ENCODE peak calls at places on chromosomes 6 and 20, in four cellular contexts. N, O, J and M are unnamed samples.

GRCh38 chr6:11414564-11414963 is 123.0 kb upstream of the TMEM170B start:
- DNase-seq in N (peak), O (no peak), J (no peak), M (no peak)

GRCh38 chr20:44109951-44110361 is 77.0 kb downstream of the JPH2 start:
- DNase-seq in N (no peak), O (peak), J (no peak), M (no peak)

GRCh38 chr6:147205690-147206600 is 1.7 kb downstream of the STXBP5 start:
- DNase-seq in N (no peak), O (no peak), J (peak), M (no peak)

GRCh38 chr20:31842471-31843157 is 2.8 kb downstream of the FOXS1 start:
- DNase-seq in N (no peak), O (peak), J (peak), M (no peak)

GRCh38 chr6:125793280-125793679 is 2.5 kb downstream of the NCOA7 start:
- DNase-seq in N (no peak), O (no peak), J (peak), M (no peak)

GRCh38 chr6:6972456-6972855 is 135.3 kb upstream of the RREB1 start:
- DNase-seq in N (no peak), O (no peak), J (no peak), M (no peak)

GRCh38 chr6:148779142-148779562 is 32.3 kb downstream of the UST start:
- DNase-seq in N (no peak), O (no peak), J (no peak), M (no peak)

GRCh38 chr6:36727491-36728021 is 29.9 kb downstream of the RAB44 start:
- DNase-seq in N (no peak), O (no peak), J (no peak), M (no peak)

GRCh38 chr6:161544801-161545490 is 271.1 kb upstream of the AGPAT4 start:
- DNase-seq in N (no peak), O (no peak), J (no peak), M (no peak)

GRCh38 chr6:38509713-38510112 is 130.0 kb downstream of the BTBD9 start:
- DNase-seq in N (no peak), O (no peak), J (no peak), M (no peak)

GRCh38 chr6:157134402-157135074 is 188.8 kb downstream of the TMEM242 start:
- DNase-seq in N (no peak), O (no peak), J (no peak), M (no peak)

GRCh38 chr6:101199441-101199840 is 194.1 kb upstream of the GRIK2 start:
- DNase-seq in N (no peak), O (no peak), J (no peak), M (no peak)

GRCh38 chr6:37123957-37124729 is 45.8 kb upstream of the PIM1 start:
- DNase-seq in N (no peak), O (no peak), J (no peak), M (no peak)

GRCh38 chr6:156618600-156619205 is 158.5 kb upstream of the ARID1B start:
- DNase-seq in N (no peak), O (no peak), J (peak), M (no peak)

GRCh38 chr6:144195671-144196070 is 45.4 kb downstream of the STX11 start:
- DNase-seq in N (no peak), O (no peak), J (no peak), M (no peak)

GRCh38 chr6:157533397-157533814 is 152.4 kb downstream of the ZDHHC14 start:
- DNase-seq in N (no peak), O (no peak), J (peak), M (no peak)

GRCh38 chr6:1687402-1687801 is 77.7 kb downstream of the FOXC1 start:
- DNase-seq in N (no peak), O (no peak), J (no peak), M (no peak)

GRCh38 chr6:26194774-26195375 is 107.6 kb downstream of the HFE start:
- DNase-seq in N (no peak), O (no peak), J (no peak), M (no peak)

GRCh38 chr6:111201155-111201554 is 113.9 kb downstream of the SLC16A10 start:
- DNase-seq in N (no peak), O (no peak), J (peak), M (no peak)

GRCh38 chr6:160931378-160932343 is 59.9 kb upstream of the MAP3K4 start:
- DNase-seq in N (no peak), O (no peak), J (no peak), M (no peak)

GRCh38 chr6:108562503-108562993 is 1.8 kb downstream of the FOXO3 start:
- DNase-seq in N (no peak), O (peak), J (peak), M (no peak)

GRCh38 chr20:25297141-25297905 is 49.4 kb downstream of the PYGB start:
- DNase-seq in N (no peak), O (no peak), J (no peak), M (peak)

GRCh38 chr6:104795363-104795762 is 64.4 kb downstream of the HACE1 start:
- DNase-seq in N (no peak), O (no peak), J (no peak), M (no peak)

GRCh38 chr20:50191566-50192363 is 1.1 kb downstream of the CEBPB start:
- DNase-seq in N (peak), O (no peak), J (peak), M (peak)

GRCh38 chr6:165266236-165267025 is 43.0 kb downstream of the C6orf118 start:
- DNase-seq in N (no peak), O (no peak), J (no peak), M (no peak)

DNA sequence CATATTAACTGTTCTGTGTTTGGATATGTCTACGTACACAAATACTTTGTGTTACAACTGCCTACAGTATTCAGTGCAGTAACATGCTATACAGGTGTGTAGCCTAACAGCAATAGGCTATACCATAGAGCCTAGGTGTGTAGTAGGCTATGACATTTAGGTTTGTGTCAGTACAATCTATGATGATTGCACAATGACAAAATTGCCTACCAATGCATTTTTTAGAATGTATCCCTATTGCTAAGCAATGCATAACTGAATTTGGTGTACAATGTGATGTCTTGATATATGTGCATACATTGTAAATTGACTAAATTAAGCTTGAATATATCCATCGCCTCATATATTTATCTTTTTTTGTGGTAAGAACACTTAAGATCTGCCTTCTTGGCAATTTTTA is 48.9 kb downstream of the C6orf118 start:
- DNase-seq in N (no peak), O (no peak), J (no peak), M (no peak)
- TF ChIP-seq CTCF in N (no peak), O (no peak), J (no peak), M (no peak)

DNA sequence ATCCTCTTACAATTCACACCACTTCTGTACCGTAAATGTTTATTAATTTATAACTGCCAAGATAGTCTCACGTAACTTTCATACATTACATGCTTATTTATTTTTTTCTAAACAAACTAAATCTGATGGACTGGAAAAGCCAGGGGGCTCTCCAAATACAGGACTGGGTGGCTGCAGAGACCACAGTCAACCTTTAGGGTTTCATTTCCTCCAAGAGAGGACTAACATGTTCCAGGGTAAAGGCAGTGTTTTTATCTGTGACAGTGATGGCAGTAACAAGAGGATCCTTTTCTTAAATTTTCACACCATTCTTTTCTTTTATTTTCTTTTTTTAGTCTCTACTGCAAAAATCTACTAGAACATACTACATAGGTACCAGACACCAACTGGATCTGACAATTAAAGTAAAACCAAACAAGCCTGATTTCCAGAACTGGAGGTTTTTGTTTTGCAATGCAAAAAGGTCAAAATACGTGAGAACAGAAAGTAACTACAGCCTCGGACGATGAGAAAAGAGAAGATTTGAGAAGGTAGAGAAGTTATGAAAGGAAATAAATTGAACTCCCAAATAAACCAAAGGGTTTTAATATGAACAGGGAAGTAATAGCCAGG is 1.2 kb downstream of the LMBRD1 start:
- DNase-seq in N (peak), O (no peak), J (peak), M (peak)
- TF ChIP-seq CTCF in N (no peak), O (no peak), J (no peak), M (no peak)

GRCh38 chr6:166456360-166457156 is 73.8 kb upstream of the MPC1 start:
- DNase-seq in N (peak), O (no peak), J (no peak), M (no peak)
- TF ChIP-seq CTCF in N (no peak), O (no peak), J (peak), M (peak)

GRCh38 chr20:58479666-58480454 is 35.3 kb downstream of the APCDD1L start:
- DNase-seq in N (no peak), O (no peak), J (no peak), M (no peak)

GRCh38 chr20:58480455-58481356 is 34.5 kb downstream of the APCDD1L start:
- DNase-seq in N (no peak), O (no peak), J (no peak), M (no peak)

GRCh38 chr20:58483051-58483450 is 32.1 kb downstream of the APCDD1L start:
- DNase-seq in N (no peak), O (no peak), J (no peak), M (no peak)

GRCh38 chr20:58482416-58482815 is 32.8 kb downstream of the APCDD1L start:
- DNase-seq in N (no peak), O (no peak), J (no peak), M (no peak)

DNA sequence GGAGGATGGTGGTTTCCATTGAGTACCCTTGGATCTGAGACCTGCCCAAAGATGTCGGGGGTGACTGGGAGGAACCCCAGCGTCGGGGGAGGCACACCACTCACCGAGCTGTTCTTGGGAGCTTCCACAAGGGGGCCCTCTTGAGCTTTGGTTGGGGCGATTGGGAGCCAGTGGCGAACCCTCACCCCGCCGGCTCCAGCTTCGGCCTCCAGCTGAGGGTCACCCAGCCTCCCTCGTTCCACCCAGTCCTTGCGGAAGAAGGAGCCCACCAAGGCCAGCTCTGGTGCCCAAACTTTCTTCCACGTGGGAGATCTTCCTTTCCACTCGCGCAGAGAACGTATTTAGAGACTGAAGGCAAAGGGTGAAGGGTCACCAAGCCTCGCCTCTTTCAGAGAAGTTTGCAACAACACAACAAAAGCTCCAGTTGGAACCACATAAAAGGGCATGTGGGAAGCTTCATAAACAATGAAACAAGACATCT is 33.6 kb downstream of the APCDD1L start:
- DNase-seq in N (peak), O (no peak), J (no peak), M (peak)
- TF ChIP-seq CTCF in N (peak), O (no peak), J (peak), M (peak)

DNA sequence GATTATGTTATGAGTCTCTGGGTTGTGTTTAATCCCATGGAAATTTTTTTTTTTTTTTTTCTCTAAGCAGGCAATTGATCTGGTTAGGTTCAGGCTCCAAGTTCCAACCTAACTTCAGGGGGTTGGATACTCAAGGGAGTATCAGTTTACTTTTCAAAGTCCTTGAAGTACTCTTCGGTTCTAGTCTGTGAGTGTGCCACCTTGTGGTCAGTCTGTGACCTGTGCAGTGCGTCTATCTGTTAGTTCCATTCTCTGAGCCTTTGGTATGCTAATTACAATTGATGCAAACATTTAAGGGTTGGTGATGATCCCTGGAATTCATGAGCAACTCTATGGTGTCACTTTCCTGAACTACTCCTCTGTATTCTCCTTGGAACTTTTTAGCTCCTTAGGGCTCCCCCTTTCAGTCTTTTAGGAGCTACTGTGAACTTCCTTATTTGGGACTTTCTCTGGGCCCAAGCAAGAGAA is 342.0 kb downstream of the SOX4 start:
- DNase-seq in N (peak), O (no peak), J (no peak), M (no peak)
- TF ChIP-seq CTCF in N (peak), O (no peak), J (peak), M (peak)